ENCODE peak calls at places on chromosomes 16 and 17, in seven cellular contexts. O is smooth muscle cell of the brain vasculature; E is NCI-H774; H is fibroblast of the aortic adventitia; N is occipital lobe; U is HL-60; T is activated CD4-positive, alpha-beta T cell treated with anti-CD3 and anti-CD28 coated beads, Interleukin-2, amount 50 U/mL, for 1 hour. P is an unnamed sample.

GRCh38 chr16:55433030-55433429 is 46.0 kb upstream of the MMP2 start:
- DNase-seq in O (no peak), E (no peak), H (no peak), N (no peak), U (no peak), T (no peak), P (no peak)

GRCh38 chr16:4351880-4352279 is 759 bp upstream of the PAM16 start:
- DNase-seq in O (no peak), E (no peak), H (no peak), N (no peak), U (no peak), T (no peak), P (no peak)

GRCh38 chr17:50350733-50351132 is 4.8 kb downstream of the XYLT2 start:
- DNase-seq in O (no peak), E (no peak), H (no peak), N (no peak), U (no peak), T (no peak), P (no peak)

GRCh38 chr17:79954281-79955166 is 81.1 kb downstream of the TBC1D16 start:
- DNase-seq in O (no peak), E (peak; percentile 22), H (no peak), N (no peak), U (no peak), T (no peak), P (no peak)

GRCh38 chr17:75864448-75864871 is 9.3 kb upstream of the WBP2 start:
- DNase-seq in O (peak; percentile 95), E (no peak), H (peak; percentile 87), N (no peak), U (peak; percentile 84), T (no peak), P (no peak)

GRCh38 chr17:35287286-35287811 is 44.5 kb downstream of the SLFN5 start:
- DNase-seq in O (no peak), E (no peak), H (no peak), N (no peak), U (no peak), T (no peak), P (no peak)

GRCh38 chr17:52147872-52148271 is 10.6 kb downstream of the CA10 start:
- DNase-seq in O (no peak), E (no peak), H (no peak), N (no peak), U (peak; percentile 32), T (no peak), P (no peak)

GRCh38 chr17:753407-753806 is 1.3 kb upstream of the GEMIN4 start:
- DNase-seq in O (no peak), E (no peak), H (no peak), N (no peak), U (no peak), T (no peak), P (no peak)

GRCh38 chr17:55783684-55784245 is 32.9 kb downstream of the PCTP start:
- DNase-seq in O (no peak), E (no peak), H (peak; percentile 18), N (no peak), U (peak; percentile 94), T (no peak), P (peak; percentile 52)

GRCh38 chr17:44376124-44376523 is 12.5 kb upstream of the FAM171A2 start:
- DNase-seq in O (no peak), E (no peak), H (peak; percentile 55), N (no peak), U (no peak), T (no peak), P (no peak)

P was measured in SK-N-MC.